ENCODE peak calls at places on chromosome 5, in six cellular contexts. H is SK-N-SH, N is fibroblast of lung, R is IMR-90, G is GM23248, L is H1. Z is an unnamed sample.
A peak's percentile ranks its signal among the peaks of the same experiment; 100 is the strongest.

GRCh38 chr5:33781286-33781685 is 110.5 kb downstream of the ADAMTS12 start:
- DNase-seq in H (peak; percentile 3), N (peak; percentile 71), R (peak; percentile 89), G (peak; percentile 79), L (no peak), Z (no peak)

GRCh38 chr5:150215978-150216944 is 26.4 kb downstream of the SLC6A7 start:
- DNase-seq in H (no peak), N (no peak), R (no peak), G (no peak), L (no peak), Z (no peak)

GRCh38 chr5:113446358-113446927 is 11.7 kb upstream of the TSSK1B start:
- DNase-seq in H (no peak), N (no peak), R (no peak), G (no peak), L (no peak), Z (no peak)

GRCh38 chr5:132961887-132962286 is 1.5 kb downstream of the AFF4 start:
- DNase-seq in H (no peak), N (peak; percentile 73), R (peak; percentile 81), G (peak; percentile 88), L (no peak), Z (no peak)

GRCh38 chr5:111706345-111706744 is 50.6 kb downstream of the NREP start:
- DNase-seq in H (no peak), N (no peak), R (no peak), G (no peak), L (no peak), Z (no peak)

GRCh38 chr5:109853362-109853761 is 163.6 kb downstream of the MAN2A1 start:
- DNase-seq in H (no peak), N (no peak), R (no peak), G (peak; percentile 65), L (no peak), Z (no peak)

GRCh38 chr5:95727764-95728191 is 3.4 kb upstream of the RHOBTB3 start:
- DNase-seq in H (peak; percentile 31), N (peak; percentile 42), R (no peak), G (peak; percentile 22), L (no peak), Z (peak; percentile 42)

GRCh38 chr5:167269146-167269545 is 1022.3 kb upstream of the WWC1 start:
- DNase-seq in H (no peak), N (no peak), R (no peak), G (no peak), L (no peak), Z (no peak)

GRCh38 chr5:98314262-98314661 is 459.2 kb upstream of the RGMB start:
- DNase-seq in H (no peak), N (peak; percentile 73), R (peak; percentile 92), G (peak; percentile 86), L (no peak), Z (no peak)

GRCh38 chr5:132026516-132027008 is 15.1 kb upstream of the ACSL6 start:
- DNase-seq in H (no peak), N (no peak), R (no peak), G (no peak), L (no peak), Z (no peak)

GRCh38 chr5:1660037-1660400 is 136.3 kb upstream of the LPCAT1 start:
- DNase-seq in H (no peak), N (no peak), R (no peak), G (no peak), L (no peak), Z (no peak)

GRCh38 chr5:108384741-108385140 is 2.8 kb upstream of the FBXL17 start:
- DNase-seq in H (no peak), N (no peak), R (no peak), G (no peak), L (no peak), Z (no peak)

GRCh38 chr5:34610576-34610975 is 45.6 kb upstream of the RAI14 start:
- DNase-seq in H (no peak), N (no peak), R (no peak), G (no peak), L (no peak), Z (no peak)

GRCh38 chr5:9720361-9720760 is 90.2 kb upstream of the TAS2R1 start:
- DNase-seq in H (no peak), N (no peak), R (no peak), G (no peak), L (no peak), Z (no peak)

GRCh38 chr5:3837544-3837943 is 241.9 kb downstream of the IRX1 start:
- DNase-seq in H (no peak), N (no peak), R (no peak), G (no peak), L (no peak), Z (no peak)

DNA sequence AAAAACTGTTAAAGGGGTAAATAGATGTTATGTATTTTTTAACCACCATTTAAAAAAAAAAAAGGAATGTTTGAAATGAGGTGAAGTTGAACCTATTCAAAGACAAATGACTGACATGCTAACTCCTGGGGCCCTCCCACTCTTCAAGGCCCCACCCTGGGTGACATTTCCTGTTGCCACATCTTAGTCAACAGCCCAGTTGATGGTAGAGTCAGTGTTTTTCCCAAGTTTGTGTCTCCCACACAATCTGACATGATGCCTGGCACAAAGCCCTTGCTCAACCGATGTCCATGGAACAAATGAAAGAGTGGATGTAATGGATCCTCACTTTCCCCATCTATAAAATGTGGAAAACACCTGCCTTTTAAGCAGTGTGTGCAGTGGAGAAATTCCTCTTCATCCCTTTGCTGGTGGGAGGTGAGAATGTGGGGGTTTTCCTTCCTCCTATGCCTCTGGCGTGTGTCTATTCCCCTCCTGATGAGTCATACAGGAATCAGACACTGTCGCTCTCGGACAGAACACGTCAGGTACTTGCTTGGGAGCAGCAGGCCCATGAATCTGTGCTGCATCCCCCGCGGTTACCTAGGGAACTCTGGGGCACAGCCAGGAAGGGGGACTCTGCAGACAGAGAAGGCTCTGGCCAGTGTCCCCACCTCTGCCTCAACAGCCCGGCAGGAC is 13.7 kb upstream of the ADRA1B start:
- DNase-seq in H (no peak), N (no peak), R (peak; percentile 46), G (peak; percentile 48), L (no peak), Z (no peak)
- H2AFZ ChIP-seq in H (peak overlapping the region; percentile 40), N (no peak overlapping the region), R (no peak overlapping the region), G (no peak overlapping the region), L (peak overlapping the region; percentile 66), Z (no peak overlapping the region)

GRCh38 chr5:151697452-151697851 is 10.7 kb upstream of the SPARC start:
- DNase-seq in H (no peak), N (no peak), R (no peak), G (peak; percentile 68), L (no peak), Z (no peak)
- H2AFZ ChIP-seq in H (no peak overlapping the region), N (no peak overlapping the region), R (peak overlapping the region; percentile 26), G (peak overlapping the region; percentile 10), L (peak overlapping the region; percentile 21), Z (no peak overlapping the region)

DNA sequence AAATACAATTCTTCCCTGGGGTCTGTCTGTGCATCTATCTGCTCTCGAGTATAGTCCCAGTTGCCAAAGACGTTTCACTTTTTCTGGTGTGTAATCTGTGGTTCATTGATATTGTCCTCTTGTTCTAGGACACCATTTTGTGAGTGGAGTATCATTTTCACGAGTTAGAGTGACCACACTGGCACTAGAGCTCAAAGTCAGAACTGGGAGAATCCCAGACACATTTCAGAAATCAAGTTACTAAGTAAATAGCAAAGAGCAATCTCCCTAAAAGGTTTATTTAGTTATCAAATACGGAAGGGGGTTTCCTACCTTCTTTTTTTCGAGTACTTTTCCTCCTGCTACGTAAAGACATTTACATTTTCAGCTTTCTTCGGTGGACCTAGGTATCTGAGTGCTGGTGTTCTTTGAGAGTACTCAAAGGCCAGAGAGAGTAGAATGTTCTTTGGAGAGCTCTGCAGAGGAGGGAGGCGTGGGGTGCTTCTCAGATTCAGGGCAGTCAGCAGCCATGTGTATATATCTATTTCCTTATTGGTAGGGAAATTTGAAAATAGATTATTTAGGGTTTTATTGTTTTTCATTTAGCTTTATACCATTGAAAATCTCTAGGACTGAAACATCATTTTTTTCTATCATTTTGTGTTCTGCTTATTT is 8.9 kb upstream of the HSPA9 start:
- DNase-seq in H (no peak), N (no peak), R (no peak), G (no peak), L (no peak), Z (no peak)
- H2AFZ ChIP-seq in H (no peak overlapping the region), N (no peak overlapping the region), R (no peak overlapping the region), G (no peak overlapping the region), L (no peak overlapping the region), Z (no peak overlapping the region)

DNA sequence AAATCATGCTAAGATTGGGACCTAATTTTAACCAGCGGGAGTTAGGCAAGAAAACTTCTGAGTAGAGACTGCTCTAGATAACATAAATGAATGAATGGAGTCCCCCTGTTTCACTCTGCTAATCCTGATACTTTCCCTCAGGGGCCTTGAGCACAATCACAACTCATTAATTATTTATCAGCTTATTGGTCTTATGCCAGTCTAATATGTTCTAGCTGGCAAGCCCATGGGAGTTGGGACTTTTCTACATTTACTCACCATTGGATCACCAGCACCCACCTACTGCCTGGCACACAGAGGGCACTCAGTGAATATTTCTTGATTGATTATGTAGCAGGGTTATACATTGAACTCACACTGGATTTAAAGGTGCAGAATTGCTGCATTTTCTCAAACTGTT is 13.5 kb upstream of the TMED7 start:
- DNase-seq in H (no peak), N (no peak), R (no peak), G (no peak), L (no peak), Z (no peak)
- H2AFZ ChIP-seq in H (no peak overlapping the region), N (no peak overlapping the region), R (no peak overlapping the region), G (no peak overlapping the region), L (no peak overlapping the region), Z (no peak overlapping the region)

GRCh38 chr5:13566903-13567339 is 377.6 kb downstream of the DNAH5 start:
- DNase-seq in H (no peak), N (peak; percentile 0), R (peak; percentile 87), G (peak; percentile 85), L (no peak), Z (no peak)
- H2AFZ ChIP-seq in H (no peak overlapping the region), N (no peak overlapping the region), R (no peak overlapping the region), G (peak overlapping the region; percentile 9), L (peak overlapping the region; percentile 55), Z (no peak overlapping the region)

GRCh38 chr5:126778675-126779403 is 1.9 kb downstream of the LMNB1 start:
- DNase-seq in H (no peak), N (no peak), R (no peak), G (no peak), L (no peak), Z (peak; percentile 35)
- H2AFZ ChIP-seq in H (peak overlapping the region; percentile 71), N (peak overlapping the region; percentile 90), R (peak overlapping the region; percentile 99), G (peak overlapping the region; percentile 96), L (no peak overlapping the region), Z (peak overlapping the region; percentile 22)